ENCODE peak calls at places on chromosomes 1 and 21, in six cellular contexts. One of them, this sample, is unnamed.

GRCh38 chr1:230243583-230244377 is 176.7 kb downstream of the GALNT2 start:
- DNase-seq in AG04450: no peak
- DNase-seq in PC-3: peak
- DNase-seq in heart right ventricle: no peak
- DNase-seq in mammary epithelial cell: peak
- DNase-seq in right lobe of liver: no peak
- DNase-seq in this sample: no peak

GRCh38 chr1:87939486-87939885 is 610.8 kb downstream of the LMO4 start:
- DNase-seq in AG04450: no peak
- DNase-seq in PC-3: no peak
- DNase-seq in heart right ventricle: no peak
- DNase-seq in mammary epithelial cell: no peak
- DNase-seq in right lobe of liver: no peak
- DNase-seq in this sample: no peak

GRCh38 chr21:44880762-44881585 is 7.5 kb upstream of the PTTG1IP start:
- DNase-seq in AG04450: no peak
- DNase-seq in PC-3: peak
- DNase-seq in heart right ventricle: no peak
- DNase-seq in mammary epithelial cell: peak
- DNase-seq in right lobe of liver: peak
- DNase-seq in this sample: no peak

GRCh38 chr1:36465731-36466369 is 1.7 kb upstream of the MRPS15 start:
- DNase-seq in AG04450: no peak
- DNase-seq in PC-3: peak
- DNase-seq in heart right ventricle: no peak
- DNase-seq in mammary epithelial cell: no peak
- DNase-seq in right lobe of liver: no peak
- DNase-seq in this sample: no peak

GRCh38 chr1:199310701-199311100 is 671.9 kb downstream of the PTPRC start:
- DNase-seq in AG04450: no peak
- DNase-seq in PC-3: no peak
- DNase-seq in heart right ventricle: no peak
- DNase-seq in mammary epithelial cell: no peak
- DNase-seq in right lobe of liver: no peak
- DNase-seq in this sample: no peak

GRCh38 chr1:50704126-50704525 is 255.9 kb downstream of the FAF1 start:
- DNase-seq in AG04450: peak
- DNase-seq in PC-3: peak
- DNase-seq in heart right ventricle: peak
- DNase-seq in mammary epithelial cell: peak
- DNase-seq in right lobe of liver: no peak
- DNase-seq in this sample: peak

GRCh38 chr1:29519108-29519507 is 282.8 kb downstream of the PTPRU start:
- DNase-seq in AG04450: no peak
- DNase-seq in PC-3: no peak
- DNase-seq in heart right ventricle: no peak
- DNase-seq in mammary epithelial cell: no peak
- DNase-seq in right lobe of liver: peak
- DNase-seq in this sample: no peak

GRCh38 chr1:101152633-101153032 is 84.2 kb upstream of the S1PR1 start:
- DNase-seq in AG04450: no peak
- DNase-seq in PC-3: no peak
- DNase-seq in heart right ventricle: no peak
- DNase-seq in mammary epithelial cell: no peak
- DNase-seq in right lobe of liver: no peak
- DNase-seq in this sample: no peak

GRCh38 chr1:37999434-38000232 is 5.7 kb downstream of the FHL3 start:
- DNase-seq in AG04450: no peak
- DNase-seq in PC-3: peak
- DNase-seq in heart right ventricle: peak
- DNase-seq in mammary epithelial cell: no peak
- DNase-seq in right lobe of liver: peak
- DNase-seq in this sample: peak

GRCh38 chr1:94973271-94973922 is 46.5 kb upstream of the CNN3 start:
- DNase-seq in AG04450: no peak
- DNase-seq in PC-3: no peak
- DNase-seq in heart right ventricle: no peak
- DNase-seq in mammary epithelial cell: no peak
- DNase-seq in right lobe of liver: no peak
- DNase-seq in this sample: no peak

GRCh38 chr1:10723317-10723716 is 73.1 kb downstream of the CASZ1 start:
- DNase-seq in AG04450: no peak
- DNase-seq in PC-3: no peak
- DNase-seq in heart right ventricle: no peak
- DNase-seq in mammary epithelial cell: no peak
- DNase-seq in right lobe of liver: no peak
- DNase-seq in this sample: no peak
- H3K27ac ChIP-seq in AG04450: no peak
- H3K27ac ChIP-seq in PC-3: no peak
- H3K27ac ChIP-seq in heart right ventricle: peak
- H3K27ac ChIP-seq in mammary epithelial cell: no peak
- H3K27ac ChIP-seq in right lobe of liver: no peak
- H3K27ac ChIP-seq in this sample: no peak

DNA sequence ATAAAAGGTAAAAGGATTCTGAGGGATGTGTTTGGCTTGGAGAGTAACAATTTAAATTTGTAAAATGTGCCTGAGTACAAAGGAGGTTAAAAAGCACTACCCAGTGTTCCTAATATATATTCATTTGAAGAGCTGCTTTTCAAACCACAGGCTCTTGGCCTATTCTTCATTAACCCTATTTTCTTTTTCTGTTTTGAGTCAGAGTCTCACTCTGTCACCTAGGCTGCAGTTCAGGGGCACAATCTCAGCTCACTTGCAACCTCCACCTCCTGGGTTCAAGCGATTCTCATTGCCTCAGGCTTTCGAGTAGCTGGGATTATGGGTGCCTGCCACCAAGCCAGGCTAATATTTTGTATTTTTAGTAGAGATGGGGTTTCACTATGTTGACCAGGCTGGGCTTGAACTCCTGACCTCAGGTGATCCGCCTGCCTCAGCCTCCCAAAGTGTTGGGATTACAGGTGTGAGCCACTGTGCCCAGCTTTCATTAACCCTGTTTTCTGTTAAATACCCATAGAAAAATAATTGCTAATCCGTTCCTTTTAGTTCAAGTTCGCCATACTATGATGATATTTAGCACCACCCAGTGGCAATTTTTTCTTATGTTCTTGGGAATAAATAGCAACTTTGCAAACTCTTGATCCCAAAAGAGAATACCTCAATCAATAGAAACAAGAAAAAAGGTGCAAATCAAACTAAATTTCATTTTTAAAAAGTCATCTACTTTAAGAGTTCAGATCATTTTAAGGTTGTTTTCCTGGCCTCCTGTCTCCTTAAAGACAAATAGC is 30.5 kb downstream of the ZBTB8OS start:
- DNase-seq in AG04450: no peak
- DNase-seq in PC-3: peak
- DNase-seq in heart right ventricle: no peak
- DNase-seq in mammary epithelial cell: no peak
- DNase-seq in right lobe of liver: no peak
- DNase-seq in this sample: no peak
- TF ChIP-seq CTCF in AG04450: peak
- TF ChIP-seq CTCF in PC-3: peak
- TF ChIP-seq CTCF in heart right ventricle: no peak
- TF ChIP-seq CTCF in mammary epithelial cell: no peak
- TF ChIP-seq CTCF in right lobe of liver: no peak
- TF ChIP-seq CTCF in this sample: no peak

GRCh38 chr1:112722601-112723510 is 7.7 kb upstream of the PPM1J start:
- DNase-seq in AG04450: no peak
- DNase-seq in PC-3: no peak
- DNase-seq in heart right ventricle: no peak
- DNase-seq in mammary epithelial cell: no peak
- DNase-seq in right lobe of liver: no peak
- DNase-seq in this sample: no peak
- H3K4me3 ChIP-seq in AG04450: no peak
- H3K4me3 ChIP-seq in PC-3: no peak
- H3K4me3 ChIP-seq in heart right ventricle: peak
- H3K4me3 ChIP-seq in mammary epithelial cell: no peak
- H3K4me3 ChIP-seq in right lobe of liver: no peak
- H3K4me3 ChIP-seq in this sample: no peak

DNA sequence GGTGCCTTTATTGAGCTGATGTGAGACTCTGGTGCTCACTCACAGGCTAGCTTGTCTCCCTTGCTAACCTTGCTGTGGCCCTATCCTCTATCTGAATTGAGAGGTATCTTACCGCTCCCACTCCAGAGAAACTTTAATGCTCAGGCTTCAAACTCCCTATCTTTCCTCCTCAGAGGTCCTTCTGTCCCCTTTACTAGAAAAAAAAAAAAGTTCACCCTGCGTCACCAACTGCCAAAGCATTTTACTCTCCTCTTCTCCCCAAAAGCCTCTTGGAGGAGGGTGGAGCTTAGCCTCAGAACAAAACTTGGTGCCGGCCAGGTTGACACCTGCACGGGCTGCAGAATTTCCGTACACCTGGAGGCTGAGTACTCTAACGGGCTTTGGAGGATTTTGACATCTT is 55.1 kb downstream of the ATP2B4 start:
- DNase-seq in AG04450: no peak
- DNase-seq in PC-3: no peak
- DNase-seq in heart right ventricle: no peak
- DNase-seq in mammary epithelial cell: no peak
- DNase-seq in right lobe of liver: no peak
- DNase-seq in this sample: no peak
- H3K27ac ChIP-seq in AG04450: no peak
- H3K27ac ChIP-seq in PC-3: no peak
- H3K27ac ChIP-seq in heart right ventricle: no peak
- H3K27ac ChIP-seq in mammary epithelial cell: no peak
- H3K27ac ChIP-seq in right lobe of liver: no peak
- H3K27ac ChIP-seq in this sample: no peak

GRCh38 chr1:154752273-154753030 is 117.6 kb downstream of the KCNN3 start:
- DNase-seq in AG04450: no peak
- DNase-seq in PC-3: peak
- DNase-seq in heart right ventricle: no peak
- DNase-seq in mammary epithelial cell: no peak
- DNase-seq in right lobe of liver: no peak
- DNase-seq in this sample: no peak
- TF ChIP-seq CTCF in AG04450: peak
- TF ChIP-seq CTCF in PC-3: peak
- TF ChIP-seq CTCF in heart right ventricle: no peak
- TF ChIP-seq CTCF in mammary epithelial cell: no peak
- TF ChIP-seq CTCF in right lobe of liver: no peak
- TF ChIP-seq CTCF in this sample: no peak

DNA sequence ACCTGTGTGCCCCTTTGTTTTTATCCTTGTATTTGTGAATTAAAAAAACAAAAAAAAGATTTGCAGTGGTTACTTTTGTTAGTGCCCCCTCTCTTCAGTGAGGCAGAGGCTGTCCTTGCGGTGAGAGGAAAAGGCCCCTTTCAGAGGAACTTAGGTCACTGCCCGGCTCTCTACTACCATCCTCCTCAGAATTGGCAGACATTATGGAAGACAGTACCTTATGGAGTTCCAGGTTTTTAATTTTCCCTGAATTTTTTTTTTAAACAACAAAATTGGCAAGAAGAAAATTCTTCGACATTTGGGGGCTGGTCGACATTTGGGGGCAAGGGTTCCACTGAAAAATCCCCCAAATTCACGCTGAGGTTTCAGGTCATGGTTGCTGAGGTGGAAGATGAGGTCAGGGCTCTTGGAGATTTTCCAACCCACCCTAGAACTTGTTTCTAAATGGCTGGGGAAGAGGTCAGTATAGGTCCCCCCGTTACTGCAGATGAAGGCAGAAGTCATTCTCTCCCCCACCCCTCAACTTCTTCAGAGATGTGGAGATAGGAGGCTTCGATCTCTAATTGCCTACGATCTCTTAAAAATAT is 5.3 kb downstream of the RXFP4 start:
- DNase-seq in AG04450: no peak
- DNase-seq in PC-3: no peak
- DNase-seq in heart right ventricle: no peak
- DNase-seq in mammary epithelial cell: no peak
- DNase-seq in right lobe of liver: no peak
- DNase-seq in this sample: no peak
- H3K4me3 ChIP-seq in AG04450: no peak
- H3K4me3 ChIP-seq in PC-3: no peak
- H3K4me3 ChIP-seq in heart right ventricle: no peak
- H3K4me3 ChIP-seq in mammary epithelial cell: no peak
- H3K4me3 ChIP-seq in right lobe of liver: no peak
- H3K4me3 ChIP-seq in this sample: no peak

GRCh38 chr1:108645479-108646184 is 15.3 kb downstream of the HENMT1 start:
- DNase-seq in AG04450: no peak
- DNase-seq in PC-3: no peak
- DNase-seq in heart right ventricle: no peak
- DNase-seq in mammary epithelial cell: no peak
- DNase-seq in right lobe of liver: no peak
- DNase-seq in this sample: no peak
- H3K27ac ChIP-seq in AG04450: no peak
- H3K27ac ChIP-seq in PC-3: no peak
- H3K27ac ChIP-seq in heart right ventricle: peak
- H3K27ac ChIP-seq in mammary epithelial cell: no peak
- H3K27ac ChIP-seq in right lobe of liver: peak
- H3K27ac ChIP-seq in this sample: peak

GRCh38 chr1:19392221-19392620 is 80.1 kb downstream of the SLC66A1 start:
- DNase-seq in AG04450: no peak
- DNase-seq in PC-3: no peak
- DNase-seq in heart right ventricle: no peak
- DNase-seq in mammary epithelial cell: no peak
- DNase-seq in right lobe of liver: no peak
- DNase-seq in this sample: no peak

GRCh38 chr1:19393051-19393450 is 80.9 kb downstream of the SLC66A1 start:
- DNase-seq in AG04450: no peak
- DNase-seq in PC-3: no peak
- DNase-seq in heart right ventricle: no peak
- DNase-seq in mammary epithelial cell: no peak
- DNase-seq in right lobe of liver: no peak
- DNase-seq in this sample: no peak

GRCh38 chr1:19390901-19391595 is 78.9 kb downstream of the SLC66A1 start:
- DNase-seq in AG04450: peak
- DNase-seq in PC-3: peak
- DNase-seq in heart right ventricle: peak
- DNase-seq in mammary epithelial cell: peak
- DNase-seq in right lobe of liver: peak
- DNase-seq in this sample: no peak

GRCh38 chr1:19390166-19390850 is 78.2 kb downstream of the SLC66A1 start:
- DNase-seq in AG04450: no peak
- DNase-seq in PC-3: no peak
- DNase-seq in heart right ventricle: no peak
- DNase-seq in mammary epithelial cell: no peak
- DNase-seq in right lobe of liver: no peak
- DNase-seq in this sample: no peak

DNA sequence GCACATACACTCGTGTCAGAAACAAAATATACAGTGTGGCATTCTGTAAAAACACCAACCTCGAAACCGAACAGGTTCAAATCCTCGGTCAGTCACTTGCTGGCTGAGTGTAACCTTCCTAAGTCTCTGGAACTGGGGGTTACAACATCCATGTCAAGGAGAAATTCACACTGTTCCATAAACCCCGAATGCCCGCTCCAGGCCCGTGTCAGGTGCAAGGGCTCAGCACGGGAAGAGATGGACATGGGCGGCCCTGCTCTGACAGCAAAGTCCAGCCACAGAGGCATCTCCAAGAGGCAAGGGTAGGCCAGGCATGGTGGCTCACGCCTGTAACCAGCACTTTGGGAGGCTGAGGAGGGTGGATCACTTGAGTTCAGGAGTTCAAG is 79.5 kb downstream of the SLC66A1 start:
- DNase-seq in AG04450: no peak
- DNase-seq in PC-3: no peak
- DNase-seq in heart right ventricle: no peak
- DNase-seq in mammary epithelial cell: no peak
- DNase-seq in right lobe of liver: no peak
- DNase-seq in this sample: no peak
- TF ChIP-seq CTCF in AG04450: no peak
- TF ChIP-seq CTCF in PC-3: no peak
- TF ChIP-seq CTCF in heart right ventricle: no peak
- TF ChIP-seq CTCF in mammary epithelial cell: no peak
- TF ChIP-seq CTCF in right lobe of liver: no peak
- TF ChIP-seq CTCF in this sample: no peak

This sample was measured in pancreas.